ENCODE peak calls at places on chromosomes 7 and 10, in nine cellular contexts. R is PC-9, T is neural progenitor cell, H is HCT116, U is GM23338, C is H9, V is GM23248, Q is mammary epithelial cell, X is fibroblast of lung. J is an unnamed sample. For H3K79me2, the result is how much of the 10 kb centered on the place peaks cover.

GRCh38 chr7:41333506-41333905 is 369.4 kb downstream of the INHBA start:
- DNase-seq in Q (no peak), X (peak), V (peak), H (no peak), T (no peak), C (no peak), U (no peak), R (no peak), J (no peak)

GRCh38 chr10:58050575-58050974 is 217.1 kb downstream of the IPMK start:
- DNase-seq in Q (no peak), C (peak), U (peak), X (no peak), H (no peak), V (no peak), T (no peak), R (no peak), J (no peak)

GRCh38 chr10:14405076-14406065 is 74.6 kb upstream of the FRMD4A start:
- DNase-seq in U (no peak), R (peak), H (no peak), Q (peak), X (peak), C (no peak), V (peak), T (no peak), J (no peak)

GRCh38 chr10:11881477-11882417 is 58.6 kb downstream of the PROSER2 start:
- DNase-seq in C (peak), R (peak), V (peak), U (peak), X (no peak), T (peak), Q (peak), H (peak), J (peak)

GRCh38 chr10:72375173-72375572 is 20.5 kb upstream of the DNAJB12 start:
- DNase-seq in U (peak), T (peak), R (no peak), V (no peak), C (no peak), Q (no peak), X (no peak), H (no peak), J (no peak)

GRCh38 chr10:3892440-3893101 is 107.6 kb upstream of the KLF6 start:
- DNase-seq in V (peak), U (no peak), R (no peak), C (no peak), H (no peak), Q (peak), X (no peak), T (no peak), J (no peak)

GRCh38 chr10:3948843-3949242 is 163.8 kb upstream of the KLF6 start:
- DNase-seq in R (no peak), C (no peak), X (peak), Q (peak), V (no peak), U (no peak), H (no peak), T (no peak), J (no peak)

GRCh38 chr10:103894454-103894853 is 23.5 kb downstream of the STN1 start:
- DNase-seq in Q (peak), R (no peak), C (no peak), H (no peak), V (peak), U (no peak), T (no peak), X (peak), J (no peak)

GRCh38 chr7:11716185-11716584 is 115.8 kb downstream of the THSD7A start:
- DNase-seq in H (peak), Q (peak), X (peak), U (no peak), R (peak), C (no peak), V (peak), T (no peak), J (no peak)

GRCh38 chr10:7484456-7485266 is 73.8 kb upstream of the SFMBT2 start:
- DNase-seq in U (peak), C (no peak), H (no peak), X (no peak), V (no peak), R (no peak), Q (no peak), T (no peak), J (peak)

GRCh38 chr7:139205843-139206242 is 25.2 kb upstream of the UBN2 start:
- DNase-seq in H (no peak), V (no peak), T (no peak), R (no peak), Q (no peak), X (no peak), U (no peak), C (no peak), J (no peak)

GRCh38 chr10:69959911-69960310 is 92.7 kb upstream of the MACROH2A2 start:
- DNase-seq in V (no peak), X (no peak), R (no peak), T (no peak), H (no peak), U (no peak), Q (no peak), C (no peak), J (peak)

GRCh38 chr10:557792-558328 is 131.6 kb downstream of the DIP2C start:
- DNase-seq in R (no peak), V (peak), X (peak), Q (no peak), C (no peak), H (peak), U (peak), T (no peak), J (peak)

GRCh38 chr10:560314-560992 is 129.0 kb downstream of the DIP2C start:
- DNase-seq in V (no peak), H (no peak), X (no peak), U (no peak), T (peak), C (no peak), R (no peak), Q (no peak), J (no peak)

GRCh38 chr10:558891-559766 is 130.3 kb downstream of the DIP2C start:
- DNase-seq in Q (no peak), T (no peak), X (no peak), H (no peak), V (no peak), C (no peak), U (no peak), R (no peak), J (no peak)

GRCh38 chr10:558331-558730 is 131.1 kb downstream of the DIP2C start:
- DNase-seq in U (no peak), R (no peak), V (no peak), H (no peak), C (no peak), X (no peak), T (no peak), Q (no peak), J (no peak)

DNA sequence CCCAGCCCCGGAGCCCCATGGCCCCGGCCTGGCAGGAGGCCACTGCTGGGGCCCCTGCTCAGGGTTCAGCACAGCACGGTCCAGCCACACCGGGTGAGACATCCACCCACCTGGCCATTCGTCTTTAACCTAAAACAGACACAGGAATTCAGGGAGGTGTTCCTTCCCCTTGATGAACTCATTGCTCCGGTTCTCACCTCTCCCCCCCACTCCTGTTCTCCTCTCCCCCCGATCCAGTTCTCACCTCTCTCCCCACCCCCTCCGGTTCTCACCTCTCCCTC is 129.8 kb downstream of the DIP2C start:
- DNase-seq in V (no peak), C (no peak), H (no peak), Q (no peak), R (no peak), X (no peak), U (no peak), T (no peak), J (no peak)
- H3K79me2 ChIP-seq in V (half or more), C (under half), H (under half), Q (under half), R (under half), X (under half), U (under half), T (half or more), J (under half)

GRCh38 chr7:70698219-70698832 is 433.6 kb upstream of the GALNT17 start:
- DNase-seq in C (no peak), R (no peak), V (peak), U (peak), X (peak), Q (peak), H (no peak), T (peak), J (peak)
- H3K79me2 ChIP-seq in C (under half), R (under half), V (half or more), U (half or more), X (under half), Q (half or more), H (under half), T (half or more), J (under half)

DNA sequence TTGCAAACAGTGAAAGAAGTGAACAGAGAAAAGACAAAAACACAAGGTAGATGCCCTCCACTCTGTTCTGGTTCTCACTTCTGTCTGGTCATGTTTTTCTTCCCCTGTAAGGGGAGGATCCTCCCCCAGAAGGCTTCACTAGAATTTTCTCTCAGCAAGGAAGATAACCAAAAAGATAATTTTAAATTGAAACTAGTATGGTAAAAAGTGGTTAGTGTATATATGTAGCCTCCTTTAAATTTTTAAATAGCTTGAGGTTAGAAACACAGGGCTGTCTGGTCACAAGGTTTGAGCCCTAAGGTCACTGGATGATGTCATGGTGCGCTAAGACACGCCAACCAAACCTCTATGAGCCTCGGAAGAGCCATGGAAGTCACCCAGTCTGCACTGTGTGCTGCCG is 5.6 kb upstream of the PKD1L1 start:
- DNase-seq in R (no peak), T (no peak), X (no peak), V (no peak), C (peak), Q (no peak), U (no peak), H (no peak), J (no peak)
- H3K79me2 ChIP-seq in R (under half), T (under half), X (under half), V (under half), C (under half), Q (under half), U (under half), H (under half), J (under half)

GRCh38 chr7:55510621-55511020 is 61.7 kb downstream of the VOPP1 start:
- DNase-seq in X (no peak), V (no peak), C (no peak), R (no peak), T (no peak), Q (no peak), U (no peak), H (no peak), J (no peak)

GRCh38 chr7:55508301-55509011 is 63.8 kb downstream of the VOPP1 start:
- DNase-seq in X (no peak), C (no peak), V (no peak), Q (no peak), H (no peak), U (no peak), T (no peak), R (no peak), J (no peak)

GRCh38 chr7:55509322-55509721 is 63.0 kb downstream of the VOPP1 start:
- DNase-seq in Q (no peak), H (no peak), C (no peak), U (no peak), X (peak), R (no peak), T (no peak), V (peak), J (no peak)

GRCh38 chr7:55505259-55505658 is 67.0 kb downstream of the VOPP1 start:
- DNase-seq in T (no peak), Q (no peak), R (no peak), X (no peak), U (no peak), H (no peak), C (no peak), V (no peak), J (no peak)

GRCh38 chr7:55507743-55508142 is 64.6 kb downstream of the VOPP1 start:
- DNase-seq in C (no peak), Q (no peak), H (no peak), T (no peak), V (no peak), X (no peak), U (no peak), R (no peak), J (no peak)
- H3K79me2 ChIP-seq in C (under half), Q (under half), H (under half), T (under half), V (under half), X (under half), U (under half), R (half or more), J (under half)

DNA sequence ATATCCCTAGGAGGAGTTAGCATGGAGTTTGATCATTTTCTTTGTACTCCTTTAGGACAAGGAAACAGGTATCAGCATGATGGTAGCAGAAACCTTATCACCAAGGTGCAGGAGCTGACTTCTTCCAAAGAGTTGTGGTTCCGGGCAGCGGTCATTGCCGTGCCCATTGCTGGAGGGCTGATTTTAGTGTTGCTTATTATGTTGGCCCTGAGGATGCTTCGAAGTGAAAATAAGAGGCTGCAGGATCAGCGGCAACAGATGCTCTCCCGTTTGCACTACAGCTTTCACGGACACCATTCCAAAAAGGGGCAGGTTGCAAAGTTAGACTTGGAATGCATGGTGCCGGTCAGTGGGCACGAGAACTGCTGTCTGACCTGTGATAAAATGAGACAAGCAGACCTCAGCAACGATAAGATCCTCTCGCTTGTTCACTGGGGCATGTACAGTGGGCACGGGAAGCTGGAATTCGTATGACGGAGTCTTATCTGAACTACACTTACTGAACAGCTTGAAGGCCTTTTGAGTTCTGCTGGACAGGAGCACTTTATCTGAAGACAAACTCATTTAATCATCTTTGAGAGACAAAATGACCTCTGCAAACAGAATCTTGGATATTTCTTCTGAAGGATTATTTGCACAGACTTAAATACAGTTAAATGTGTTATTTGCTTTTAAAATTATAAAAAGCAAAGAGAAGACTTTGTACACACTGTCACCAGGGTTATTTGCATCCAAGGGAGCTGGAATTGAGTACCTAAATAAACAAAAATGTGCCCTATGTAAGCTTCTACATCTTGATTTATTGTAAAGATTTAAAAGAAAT is 4.8 kb downstream of the BAMBI start:
- DNase-seq in V (no peak), T (no peak), U (no peak), H (no peak), C (no peak), X (no peak), R (no peak), Q (no peak), J (no peak)
- H3K79me2 ChIP-seq in V (under half), T (under half), U (half or more), H (under half), C (under half), X (under half), R (under half), Q (under half), J (under half)

GRCh38 chr7:148831782-148832181 is 52.3 kb downstream of the EZH2 start:
- DNase-seq in V (no peak), U (no peak), T (no peak), Q (no peak), R (no peak), X (peak), H (no peak), C (no peak), J (no peak)
- H3K79me2 ChIP-seq in V (under half), U (under half), T (half or more), Q (under half), R (under half), X (under half), H (half or more), C (under half), J (half or more)

J was measured in OCI-LY7.